ENCODE peak calls at places on chromosomes 3 and 15, in four cellular contexts. L, C, N and W are unnamed samples.

GRCh38 chr3:196219194-196219969 is 3.0 kb downstream of the SLC51A start:
- DNase-seq in L (no peak), C (peak), N (no peak), W (no peak)

GRCh38 chr15:73631915-73632669 is 1.1 kb downstream of the NPTN start:
- DNase-seq in L (no peak), C (no peak), N (peak), W (no peak)

GRCh38 chr15:61131598-61131954 is 97.5 kb downstream of the RORA start:
- DNase-seq in L (no peak), C (no peak), N (no peak), W (no peak)

GRCh38 chr3:119588112-119588511 is 8.8 kb downstream of the ADPRH start:
- DNase-seq in L (no peak), C (no peak), N (no peak), W (no peak)

GRCh38 chr15:100170673-100171210 is 171.0 kb downstream of the ADAMTS17 start:
- DNase-seq in L (no peak), C (no peak), N (no peak), W (no peak)

GRCh38 chr3:147554332-147554731 is 145.2 kb downstream of the ZIC1 start:
- DNase-seq in L (no peak), C (no peak), N (no peak), W (no peak)

GRCh38 chr15:59447367-59447766 is 9.4 kb downstream of the FAM81A start:
- DNase-seq in L (no peak), C (no peak), N (no peak), W (no peak)

GRCh38 chr15:80783275-80783674 is 4.1 kb downstream of the CEMIP start:
- DNase-seq in L (no peak), C (no peak), N (no peak), W (no peak)

GRCh38 chr3:160601288-160601687 is 35.9 kb upstream of the KPNA4 start:
- DNase-seq in L (no peak), C (no peak), N (no peak), W (no peak)

GRCh38 chr3:41175365-41175764 is 23.9 kb upstream of the CTNNB1 start:
- DNase-seq in L (no peak), C (no peak), N (no peak), W (no peak)

GRCh38 chr3:45693941-45694521 is 4.8 kb downstream of the SACM1L start:
- DNase-seq in L (no peak), C (no peak), N (peak), W (no peak)

GRCh38 chr3:124119056-124119721 is 127.3 kb upstream of the ROPN1 start:
- DNase-seq in L (no peak), C (no peak), N (no peak), W (no peak)

GRCh38 chr3:242986-243706 is 46.6 kb downstream of the CHL1 start:
- DNase-seq in L (no peak), C (no peak), N (no peak), W (no peak)

GRCh38 chr3:177427540-177427939 is 230.3 kb upstream of the TBL1XR1 start:
- DNase-seq in L (no peak), C (no peak), N (no peak), W (no peak)

GRCh38 chr15:34837246-34838016 is 42.1 kb upstream of the ACTC1 start:
- DNase-seq in L (no peak), C (no peak), N (no peak), W (no peak)

GRCh38 chr3:49703443-49703927 is 14.1 kb downstream of the RNF123 start:
- DNase-seq in L (peak), C (no peak), N (peak), W (peak)

GRCh38 chr15:41936649-41937567 is 35.4 kb downstream of the EHD4 start:
- DNase-seq in L (no peak), C (no peak), N (no peak), W (no peak)

GRCh38 chr3:46923559-46924350 is 46.2 kb downstream of the PTH1R start:
- DNase-seq in L (peak), C (no peak), N (peak), W (peak)

GRCh38 chr3:50121416-50122032 is 32.8 kb downstream of the RBM5 start:
- DNase-seq in L (peak), C (peak), N (peak), W (peak)

GRCh38 chr3:24628523-24629258 is 134.0 kb upstream of the THRB start:
- DNase-seq in L (no peak), C (no peak), N (no peak), W (no peak)
- TF ChIP-seq CBX5 in L (no peak), C (no peak), N (no peak), W (no peak)

GRCh38 chr3:59286791-59287531 is 237.1 kb upstream of the CFAP20DC start:
- DNase-seq in L (no peak), C (no peak), N (no peak), W (no peak)
- TF ChIP-seq CREB1 in L (no peak), C (no peak), N (no peak), W (no peak)

GRCh38 chr3:127858477-127858876 is 36.2 kb upstream of the MGLL start:
- DNase-seq in L (peak), C (no peak), N (no peak), W (no peak)

GRCh38 chr3:127856801-127857200 is 34.5 kb upstream of the MGLL start:
- DNase-seq in L (no peak), C (no peak), N (no peak), W (no peak)

GRCh38 chr3:127859706-127860105 is 37.4 kb upstream of the MGLL start:
- DNase-seq in L (no peak), C (no peak), N (no peak), W (no peak)

GRCh38 chr3:127855246-127855645 is 32.9 kb upstream of the MGLL start:
- DNase-seq in L (no peak), C (no peak), N (no peak), W (no peak)

GRCh38 chr3:127857270-127857801 is 35.0 kb upstream of the MGLL start:
- DNase-seq in L (no peak), C (no peak), N (no peak), W (no peak)
- TF ChIP-seq USF2 in L (no peak), C (no peak), N (no peak), W (no peak)

DNA sequence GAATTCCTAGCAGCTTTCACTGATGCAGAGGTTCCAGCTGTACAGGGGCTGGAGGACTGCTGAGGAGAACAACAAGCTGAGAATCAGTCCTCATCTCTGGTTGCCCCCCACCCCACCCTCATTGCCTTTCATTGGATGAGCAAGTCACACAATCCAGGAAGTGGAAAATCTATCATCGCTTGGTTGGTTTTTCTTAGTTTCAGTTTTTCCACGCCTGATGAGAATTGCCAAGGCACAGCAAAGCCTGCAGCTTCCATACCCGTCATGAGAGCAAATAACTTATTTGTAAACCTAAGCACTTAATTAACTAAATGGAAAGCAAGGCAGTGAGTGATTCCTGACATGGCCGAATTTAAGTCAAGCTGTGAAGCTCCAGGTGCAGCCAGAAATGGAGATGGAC is 21.4 kb upstream of the LIPC start:
- DNase-seq in L (no peak), C (peak), N (no peak), W (no peak)
- TF ChIP-seq CBX5 in L (no peak), C (no peak), N (no peak), W (no peak)

GRCh38 chr15:48547305-48547704 is 98.2 kb downstream of the FBN1 start:
- DNase-seq in L (no peak), C (no peak), N (no peak), W (no peak)

GRCh38 chr15:48548376-48548775 is 97.1 kb downstream of the FBN1 start:
- DNase-seq in L (no peak), C (no peak), N (no peak), W (no peak)

GRCh38 chr15:48554112-48554511 is 91.4 kb downstream of the FBN1 start:
- DNase-seq in L (no peak), C (no peak), N (no peak), W (no peak)

GRCh38 chr15:48553559-48553958 is 92.0 kb downstream of the FBN1 start:
- DNase-seq in L (no peak), C (no peak), N (no peak), W (no peak)

GRCh38 chr15:48550822-48551525 is 94.5 kb downstream of the FBN1 start:
- DNase-seq in L (no peak), C (no peak), N (peak), W (no peak)
- TF ChIP-seq CREB1 in L (no peak), C (no peak), N (no peak), W (no peak)

GRCh38 chr3:154022603-154023002 is 98.6 kb upstream of the ARHGEF26 start:
- DNase-seq in L (no peak), C (no peak), N (no peak), W (peak)
- TF ChIP-seq USF2 in L (no peak), C (no peak), N (no peak), W (no peak)

DNA sequence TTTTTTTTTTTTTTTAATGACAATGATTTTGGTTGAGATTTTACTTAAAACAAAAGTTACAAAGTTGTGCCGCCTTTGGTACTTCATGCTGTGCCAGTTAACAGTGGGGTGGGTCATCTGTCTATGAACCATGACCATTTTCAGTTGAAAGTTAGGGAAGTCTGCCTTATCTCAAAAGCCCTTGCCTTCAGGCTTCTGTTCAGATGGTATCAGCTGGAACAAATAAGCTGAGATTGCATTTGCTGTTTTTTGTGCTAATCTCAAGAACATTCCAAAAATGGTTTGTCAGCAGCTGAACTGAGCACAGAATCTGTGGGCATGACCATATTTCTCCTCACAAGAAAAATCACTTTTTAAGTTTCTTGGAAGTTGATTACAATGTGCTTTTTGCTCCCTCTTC is 142.3 kb downstream of the IL5RA start:
- DNase-seq in L (no peak), C (no peak), N (no peak), W (no peak)
- TF ChIP-seq CBX5 in L (no peak), C (no peak), N (no peak), W (no peak)

DNA sequence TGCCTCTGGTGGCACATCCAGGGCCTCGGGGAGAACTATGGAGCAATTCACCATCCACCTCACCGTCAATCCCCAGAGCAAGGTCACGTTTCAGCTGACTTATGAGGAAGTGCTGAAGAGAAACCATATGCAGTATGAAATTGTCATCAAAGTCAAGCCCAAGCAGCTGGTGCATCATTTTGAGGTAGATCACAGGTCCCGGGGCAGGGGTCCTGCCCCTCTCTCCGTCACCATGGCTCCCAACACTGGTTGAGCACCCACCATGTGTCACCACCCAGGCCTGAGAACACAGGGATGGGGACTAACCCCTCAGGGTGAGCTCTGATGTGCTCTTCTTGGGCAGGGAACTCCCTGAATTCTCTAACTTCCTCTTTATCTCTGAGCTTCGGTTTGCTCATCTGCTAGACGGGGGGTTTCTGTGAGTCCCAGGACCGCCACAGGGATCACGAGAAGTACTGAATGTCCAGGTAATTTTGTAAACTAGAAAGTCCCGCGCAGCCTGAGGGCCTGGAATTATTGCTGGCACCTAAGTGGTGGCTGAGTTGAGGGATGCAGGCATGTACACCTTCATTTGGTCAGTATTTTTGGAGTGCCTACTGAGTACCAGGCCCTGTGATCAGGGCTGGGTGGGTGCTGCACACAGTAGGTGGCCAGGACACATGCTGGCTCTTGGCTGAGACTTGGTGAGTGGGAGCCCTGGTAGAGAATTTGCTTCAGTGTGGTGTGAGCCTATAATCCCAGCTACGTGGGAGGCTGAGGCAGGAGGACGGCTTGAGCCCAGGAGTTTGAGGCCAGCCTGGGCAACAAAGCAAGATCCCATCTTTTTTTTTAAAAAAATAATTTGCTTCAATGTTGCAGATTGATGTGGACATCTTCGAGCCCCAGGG is 2.3 kb downstream of the ITIH1 start:
- DNase-seq in L (no peak), C (peak), N (no peak), W (no peak)
- TF ChIP-seq CREB1 in L (no peak), C (no peak), N (no peak), W (no peak)

GRCh38 chr15:55774113-55774970 is 31.4 kb upstream of the PRTG start:
- DNase-seq in L (peak), C (no peak), N (peak), W (peak)
- TF ChIP-seq USF2 in L (no peak), C (no peak), N (no peak), W (no peak)

GRCh38 chr3:102194001-102194400 is 240.8 kb upstream of the ZPLD1 start:
- DNase-seq in L (no peak), C (no peak), N (no peak), W (no peak)

GRCh38 chr3:102193255-102193654 is 241.6 kb upstream of the ZPLD1 start:
- DNase-seq in L (no peak), C (no peak), N (no peak), W (no peak)

GRCh38 chr3:102194760-102195159 is 240.1 kb upstream of the ZPLD1 start:
- DNase-seq in L (no peak), C (no peak), N (no peak), W (no peak)

GRCh38 chr3:102192575-102192974 is 242.2 kb upstream of the ZPLD1 start:
- DNase-seq in L (no peak), C (no peak), N (no peak), W (no peak)

DNA sequence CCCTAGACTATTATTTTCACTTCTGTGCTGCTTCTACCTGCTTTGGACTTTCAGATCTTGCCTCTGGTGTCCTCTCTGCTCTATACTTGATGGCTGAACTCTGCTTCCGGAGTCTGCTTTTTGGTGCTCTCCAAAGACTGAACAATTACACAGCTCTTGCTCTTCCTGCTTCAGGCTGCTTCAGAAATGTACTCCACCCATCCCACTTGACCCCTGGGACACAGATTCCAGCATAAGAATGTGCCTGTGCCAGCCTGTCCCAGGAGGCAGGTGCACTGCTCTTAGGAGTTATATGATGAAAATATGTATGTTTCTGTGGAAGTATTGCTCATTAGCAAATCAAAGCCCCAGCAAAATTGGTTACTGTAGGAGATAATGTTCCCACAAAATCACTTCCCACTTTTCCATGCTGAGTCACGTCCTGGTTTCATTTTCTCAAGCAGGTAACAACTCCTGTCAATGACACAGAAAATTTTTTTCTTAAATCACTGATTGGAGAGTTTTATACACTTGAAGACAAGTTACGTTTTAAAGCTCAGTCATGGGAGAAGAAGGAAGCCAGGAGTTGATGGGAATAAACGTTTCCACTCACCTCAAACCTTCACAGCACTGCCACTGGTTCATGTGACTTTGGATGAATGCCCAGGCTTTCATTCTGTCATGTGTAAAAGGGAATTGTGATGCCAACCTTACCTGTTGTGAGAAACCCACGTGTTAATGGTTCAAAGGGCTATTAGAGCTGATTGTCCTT is 239.4 kb upstream of the ZPLD1 start:
- DNase-seq in L (no peak), C (no peak), N (no peak), W (no peak)
- TF ChIP-seq CBX5 in L (no peak), C (no peak), N (no peak), W (no peak)